ENCODE peak calls at places on chromosomes 16 and 17, in four cellular contexts. T is HepG2, H is K562, L is HCT116. O is an unnamed sample. For H3K4me1, the result is how much of the 10 kb centered on the place peaks cover.

GRCh38 chr17:6443692-6444572 is at the start of gene PIMREG:
- DNase-seq in T (peak), L (peak), H (peak), O (peak)

GRCh38 chr16:5058476-5058875 is 7.3 kb downstream of the C16orf89 start:
- DNase-seq in H (peak), L (no peak), T (peak), O (no peak)

GRCh38 chr17:66767164-66767933 is 67.6 kb upstream of the CACNG5 start:
- DNase-seq in L (no peak), H (no peak), T (no peak), O (no peak)

GRCh38 chr16:77043076-77043475 is 147.9 kb upstream of the MON1B start:
- DNase-seq in T (no peak), L (peak), H (peak), O (peak)

GRCh38 chr17:71764507-71764906 is 356.3 kb upstream of the SOX9 start:
- DNase-seq in T (peak), L (peak), H (no peak), O (no peak)

GRCh38 chr16:86971251-86971650 is 345.9 kb downstream of the C16orf95 start:
- DNase-seq in L (no peak), H (no peak), T (no peak), O (no peak)

GRCh38 chr17:4108397-4108796 is 34.4 kb downstream of the ZZEF1 start:
- DNase-seq in H (no peak), T (no peak), L (no peak), O (no peak)

GRCh38 chr16:11757671-11758545 is 15.3 kb upstream of the TXNDC11 start:
- DNase-seq in H (no peak), L (no peak), T (peak), O (no peak)

GRCh38 chr17:40610359-40610758 is 37.3 kb downstream of the SMARCE1 start:
- DNase-seq in H (no peak), L (no peak), T (no peak), O (no peak)

GRCh38 chr17:78979780-78980623 is at the start of gene LGALS3BP:
- DNase-seq in T (peak), L (peak), H (no peak), O (no peak)

GRCh38 chr17:33934696-33935095 is 320.4 kb upstream of the CCL2 start:
- DNase-seq in L (no peak), H (no peak), T (no peak), O (no peak)

GRCh38 chr16:3242709-3243108 is 7.8 kb upstream of the ZNF200 start:
- DNase-seq in L (no peak), T (no peak), H (no peak), O (no peak)

GRCh38 chr17:55708575-55708974 is 14.1 kb downstream of the TMEM100 start:
- DNase-seq in T (no peak), H (peak), L (no peak), O (no peak)

GRCh38 chr17:17868637-17869522 is 32.1 kb upstream of the SREBF1 start:
- DNase-seq in T (no peak), H (no peak), L (no peak), O (no peak)

GRCh38 chr17:77451894-77452852 is 311.4 kb downstream of the SEC14L1 start:
- DNase-seq in H (peak), T (peak), L (no peak), O (no peak)

GRCh38 chr16:85757341-85757822 is 6.5 kb upstream of the C16orf74 start:
- DNase-seq in T (no peak), L (no peak), H (no peak), O (no peak)

GRCh38 chr16:70688266-70688742 is 2.5 kb upstream of the MTSS2 start:
- DNase-seq in T (no peak), H (no peak), L (no peak), O (no peak)

GRCh38 chr16:25690563-25691143 is 1.1 kb upstream of the HS3ST4 start:
- DNase-seq in T (no peak), H (no peak), L (no peak), O (no peak)

GRCh38 chr17:75776399-75777242 is 8.0 kb upstream of the UNK start:
- DNase-seq in T (no peak), H (peak), L (no peak), O (no peak)

GRCh38 chr17:78226055-78226751 is 5.2 kb upstream of the TMEM235 start:
- DNase-seq in L (no peak), T (no peak), H (no peak), O (no peak)

GRCh38 chr16:30394603-30395154 is 541 bp upstream of the ZNF48 start:
- DNase-seq in T (no peak), L (no peak), H (peak), O (no peak)

GRCh38 chr16:20870122-20870521 is 30.0 kb downstream of the DCUN1D3 start:
- DNase-seq in T (no peak), H (no peak), L (no peak), O (no peak)

GRCh38 chr17:49496183-49496865 is 1.2 kb downstream of the NGFR start:
- DNase-seq in T (no peak), H (peak), L (no peak), O (no peak)

GRCh38 chr16:30741461-30741914 is 6.7 kb upstream of the PHKG2 start:
- DNase-seq in L (peak), T (peak), H (no peak), O (peak)

GRCh38 chr17:71071837-71072236 is 902.5 kb downstream of the KCNJ2 start:
- DNase-seq in L (peak), T (peak), H (no peak), O (peak)

GRCh38 chr17:8122391-8122922 is 1.4 kb downstream of the HES7 start:
- DNase-seq in H (no peak), L (no peak), T (no peak), O (no peak)

GRCh38 chr17:78168906-78169793 is 769 bp downstream of the SYNGR2 start:
- DNase-seq in L (peak), T (no peak), H (peak), O (no peak)

GRCh38 chr16:67828651-67829050 is 13.5 kb upstream of the THAP11 start:
- DNase-seq in T (no peak), L (no peak), H (no peak), O (no peak)

GRCh38 chr16:80526418-80527061 is 14.3 kb upstream of the DYNLRB2 start:
- DNase-seq in T (peak), L (peak), H (peak), O (no peak)

GRCh38 chr17:20200016-20200788 is 191.0 kb downstream of the SPECC1 start:
- DNase-seq in H (no peak), L (no peak), T (no peak), O (no peak)

GRCh38 chr16:77171750-77172635 is 19.0 kb upstream of the MON1B start:
- DNase-seq in L (peak), T (peak), H (peak), O (no peak)

GRCh38 chr16:30934827-30935557 is 11.6 kb downstream of the FBXL19 start:
- DNase-seq in H (peak), T (peak), L (no peak), O (no peak)

GRCh38 chr17:27281438-27281837 is 12.5 kb upstream of the WSB1 start:
- DNase-seq in T (no peak), L (no peak), H (no peak), O (no peak)

GRCh38 chr16:745739-746138 is 4.9 kb upstream of the CIAO3 start:
- DNase-seq in T (no peak), H (peak), L (no peak), O (no peak)

GRCh38 chr16:3793161-3793576 is 75.8 kb upstream of the TRAP1 start:
- DNase-seq in T (no peak), H (peak), L (no peak), O (no peak)

GRCh38 chr16:79528281-79528680 is 72.3 kb downstream of the MAF start:
- DNase-seq in L (no peak), H (no peak), T (no peak), O (no peak)

GRCh38 chr16:15457958-15458357 is 23.6 kb downstream of the BMERB1 start:
- DNase-seq in L (no peak), H (no peak), T (no peak), O (no peak)
- TF ChIP-seq TCF7L2 in L (no peak), H (no peak), T (no peak), O (no peak)

GRCh38 chr16:22177968-22178934 is 15.9 kb downstream of the SDR42E2 start:
- DNase-seq in T (no peak), L (no peak), H (no peak), O (no peak)
- H3K4me1 ChIP-seq in T (under half), L (under half), H (under half), O (under half)

GRCh38 chr17:82014432-82014831 is 8.2 kb downstream of the CENPX start:
- DNase-seq in T (no peak), L (no peak), H (no peak), O (no peak)

GRCh38 chr17:82012482-82013295 is 10.0 kb downstream of the CENPX start:
- DNase-seq in H (no peak), L (no peak), T (no peak), O (no peak)

GRCh38 chr17:82014971-82015310 is 7.7 kb downstream of the CENPX start:
- DNase-seq in L (no peak), T (no peak), H (no peak), O (no peak)

GRCh38 chr17:82013341-82013740 is 9.3 kb downstream of the CENPX start:
- DNase-seq in T (no peak), L (no peak), H (no peak), O (no peak)

DNA sequence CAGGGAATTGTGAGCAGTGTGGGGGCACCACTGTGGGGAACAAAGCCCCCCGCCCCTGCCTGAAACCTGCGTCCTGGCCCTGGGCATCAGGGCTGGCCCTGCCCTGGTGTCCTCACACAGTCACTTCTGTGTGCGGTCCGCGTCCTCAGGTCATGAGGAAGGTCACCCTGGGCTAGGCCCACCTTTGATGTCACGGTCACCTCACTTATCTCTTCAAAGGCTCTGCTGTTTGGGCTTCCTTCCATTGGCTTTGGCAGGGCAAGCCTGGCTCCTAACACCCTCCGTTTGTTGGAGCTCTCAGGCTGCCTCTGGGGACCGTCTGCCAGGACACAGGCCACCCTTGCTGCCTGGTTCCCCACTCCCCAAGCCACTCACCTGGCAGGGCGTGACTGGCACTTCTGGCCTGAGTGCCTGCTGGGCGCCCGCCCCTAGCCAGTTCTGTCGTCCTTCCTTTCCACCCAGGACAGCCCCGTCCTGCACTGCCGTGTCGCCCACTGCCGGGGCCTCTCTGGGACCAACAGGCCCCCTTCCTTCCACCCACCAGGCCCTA is 8.8 kb downstream of the CENPX start:
- DNase-seq in T (peak), H (no peak), L (no peak), O (no peak)
- TF ChIP-seq CTCF in T (no peak), H (no peak), L (no peak), O (no peak)

DNA sequence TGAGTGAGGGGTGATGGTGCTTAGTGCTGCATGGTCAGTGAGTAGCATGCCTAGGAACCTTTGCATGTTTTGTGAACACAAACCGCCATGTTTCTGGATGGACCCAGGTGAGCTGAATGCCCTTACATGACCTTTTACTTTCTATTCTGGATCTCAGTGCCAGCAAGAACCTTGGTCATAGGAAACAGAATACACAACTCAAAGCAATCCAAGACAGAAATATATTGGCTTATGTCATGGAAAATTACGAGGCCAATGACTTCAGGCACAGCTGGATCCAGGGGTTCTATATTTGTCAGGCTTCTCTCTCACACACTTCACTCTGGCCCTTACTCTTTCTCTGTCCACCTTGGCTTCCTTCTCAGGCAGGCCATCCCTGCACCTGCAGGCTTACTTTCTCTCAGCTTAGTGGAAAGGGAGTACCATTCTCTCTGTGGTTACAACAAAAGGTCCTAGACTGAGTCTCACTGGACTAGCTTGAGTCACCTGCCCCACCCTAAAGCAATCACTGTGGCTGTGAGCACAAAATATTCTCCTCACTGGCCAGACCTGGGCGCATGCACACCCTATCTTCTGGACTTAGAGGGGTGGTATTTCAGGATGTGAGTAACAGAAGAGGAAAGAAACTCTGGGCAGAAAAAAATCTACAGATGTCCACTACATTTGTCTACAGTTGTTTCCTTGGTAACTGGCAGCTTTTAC is 20.4 kb upstream of the CPNE2 start:
- DNase-seq in L (peak), H (no peak), T (no peak), O (no peak)
- TF ChIP-seq TCF7L2 in L (no peak), H (no peak), T (no peak), O (no peak)

GRCh38 chr16:8869212-8869987 is 594 bp upstream of the CARHSP1 start:
- DNase-seq in T (peak), L (no peak), H (peak), O (no peak)
- H3K4me1 ChIP-seq in T (half or more), L (half or more), H (under half), O (under half)

GRCh38 chr16:54282202-54282922 is 4.2 kb downstream of the IRX3 start:
- DNase-seq in T (no peak), L (peak), H (peak), O (no peak)
- TF ChIP-seq CTCF in T (peak), L (no peak), H (peak), O (peak)

GRCh38 chr16:64542152-64542551 is 579.7 kb downstream of the CDH11 start:
- DNase-seq in L (no peak), H (no peak), T (no peak), O (no peak)

GRCh38 chr16:64540449-64540848 is 581.4 kb downstream of the CDH11 start:
- DNase-seq in T (no peak), H (no peak), L (no peak), O (no peak)

GRCh38 chr16:64544859-64545258 is 577.0 kb downstream of the CDH11 start:
- DNase-seq in T (no peak), H (no peak), L (no peak), O (no peak)

GRCh38 chr16:64543401-64543800 is 578.5 kb downstream of the CDH11 start:
- DNase-seq in L (no peak), T (no peak), H (no peak), O (no peak)

DNA sequence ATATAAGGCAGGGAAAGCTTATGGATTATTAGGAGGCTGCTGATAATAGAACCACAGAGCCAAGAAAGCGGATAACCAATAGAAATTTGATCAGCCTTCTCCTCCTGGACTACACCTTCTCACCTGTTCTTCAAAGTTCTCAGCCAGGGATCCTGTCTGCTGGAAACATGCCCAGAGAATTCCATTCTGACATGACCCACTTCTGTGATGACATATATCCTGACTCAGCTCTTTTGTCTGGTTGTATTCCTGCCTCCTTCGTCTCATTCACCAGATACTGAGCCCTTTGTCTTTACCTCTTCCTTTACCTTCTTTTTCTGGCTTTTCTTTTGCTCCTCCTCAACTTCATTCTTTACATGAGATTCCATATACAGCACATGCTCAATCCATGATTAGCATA is 576.1 kb downstream of the CDH11 start:
- DNase-seq in L (no peak), H (no peak), T (no peak), O (no peak)
- TF ChIP-seq TCF7L2 in L (no peak), H (no peak), T (no peak), O (no peak)

DNA sequence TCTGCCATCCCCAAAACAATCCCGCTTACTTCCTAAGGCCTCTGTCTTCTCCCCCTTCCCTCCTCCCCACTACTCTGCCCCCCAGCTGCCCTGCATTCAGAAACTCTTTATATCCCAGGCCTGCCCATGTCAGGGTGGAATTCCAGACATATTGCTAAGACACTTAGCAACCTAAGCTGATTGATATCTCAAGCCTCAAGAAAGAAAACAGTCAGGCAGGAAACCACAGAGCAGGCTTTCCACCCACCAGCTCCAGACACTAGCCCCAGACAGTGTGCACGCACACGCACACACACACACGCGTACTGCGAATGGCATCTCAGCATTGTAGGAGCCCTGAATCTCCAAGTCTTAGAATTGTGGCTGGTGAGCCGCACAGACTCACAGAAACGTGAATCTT is 8.9 kb upstream of the LPCAT2 start:
- DNase-seq in H (peak), T (no peak), L (peak), O (no peak)
- H3K4me1 ChIP-seq in H (under half), T (under half), L (under half), O (half or more)

DNA sequence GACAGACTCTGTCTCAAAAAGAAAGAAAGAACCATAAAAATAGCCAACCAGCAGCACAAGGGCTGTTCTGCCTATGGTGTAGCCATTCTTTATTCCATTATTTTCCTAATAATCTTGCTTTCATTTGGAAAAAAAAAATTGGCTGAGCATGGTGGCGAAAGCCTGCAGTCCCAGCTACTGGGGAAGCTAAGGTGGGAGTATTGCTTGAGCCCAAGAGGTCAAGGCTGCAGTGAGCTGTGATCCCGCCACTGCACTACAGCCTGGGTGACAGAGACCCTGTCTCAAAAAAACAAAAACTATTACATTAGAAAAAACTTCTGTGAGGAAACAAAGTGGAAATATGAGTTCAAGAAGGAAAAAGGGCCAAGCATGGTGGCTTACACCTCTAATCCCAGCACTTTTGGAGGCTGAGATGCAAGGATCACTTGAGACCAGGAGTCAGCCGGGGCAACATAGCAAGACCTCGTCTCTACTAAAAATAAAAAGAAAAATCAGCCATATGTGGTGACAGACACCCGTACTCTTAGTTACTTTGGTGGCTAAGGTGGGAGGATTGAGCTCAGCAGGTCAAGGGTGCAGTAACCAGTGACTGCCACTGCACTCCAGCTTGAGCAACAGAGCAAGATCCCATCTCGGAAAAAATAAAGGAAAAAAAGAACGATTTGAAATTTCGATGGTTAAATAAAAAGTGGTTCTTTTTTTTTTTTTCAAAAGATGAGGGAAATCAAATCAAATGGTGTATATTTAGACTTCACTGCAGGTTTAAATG is 2.5 kb downstream of the DCAKD start:
- DNase-seq in H (peak), T (peak), L (no peak), O (no peak)
- TF ChIP-seq CTCF in H (peak), T (no peak), L (no peak), O (no peak)

GRCh38 chr17:80339731-80340456 is 75.1 kb upstream of the ENDOV start:
- DNase-seq in T (no peak), L (no peak), H (no peak), O (no peak)

GRCh38 chr17:80337195-80337895 is 76.7 kb downstream of the RNF213 start:
- DNase-seq in T (no peak), L (no peak), H (no peak), O (no peak)

GRCh38 chr17:80339118-80339517 is 75.8 kb upstream of the ENDOV start:
- DNase-seq in H (no peak), L (no peak), T (no peak), O (no peak)
- TF ChIP-seq TCF7L2 in H (no peak), L (no peak), T (no peak), O (no peak)

O was measured in Panc1.